ENCODE peak calls at places on chromosomes 16 and 17, in seven cellular contexts. G is fibroblast of lung, P is ACHN, A is AG09319, C is stomach, N is kidney epithelial cell, R is dorsolateral prefrontal cortex. F is an unnamed sample.

GRCh38 chr17:49901460-49902331 is 53.8 kb upstream of the TAC4 start:
- DNase-seq in A (no peak), C (no peak), P (no peak), R (no peak), N (no peak), G (no peak), F (no peak)

GRCh38 chr16:66928702-66929388 is 3.5 kb upstream of the RRAD start:
- DNase-seq in R (no peak), N (no peak), G (peak), C (no peak), P (peak), A (no peak), F (peak)

GRCh38 chr16:47888142-47888541 is 267.7 kb downstream of the ABCC12 start:
- DNase-seq in N (peak), A (no peak), C (no peak), P (peak), R (no peak), G (peak), F (peak)

GRCh38 chr16:87465306-87465705 is 27.5 kb downstream of the ZCCHC14 start:
- DNase-seq in R (no peak), G (peak), A (peak), P (peak), N (peak), C (peak), F (no peak)

GRCh38 chr17:61517843-61518606 is 65.8 kb downstream of the TBX4 start:
- DNase-seq in P (no peak), N (no peak), C (no peak), G (no peak), A (no peak), R (no peak), F (no peak)

GRCh38 chr17:78109489-78109761 is 19.1 kb downstream of the TMC6 start:
- DNase-seq in N (no peak), P (no peak), R (no peak), A (no peak), C (no peak), G (no peak), F (no peak)

GRCh38 chr17:2259769-2260536 is 43.6 kb downstream of the SMG6 start:
- DNase-seq in C (no peak), R (no peak), G (no peak), A (no peak), P (no peak), N (no peak), F (no peak)

GRCh38 chr16:54434859-54435258 is 148.3 kb upstream of the IRX3 start:
- DNase-seq in R (no peak), G (no peak), C (no peak), A (no peak), N (no peak), P (no peak), F (no peak)

GRCh38 chr17:21161498-21162393 is 35.0 kb downstream of the DHRS7B start:
- DNase-seq in P (no peak), G (peak), N (no peak), R (no peak), A (peak), C (no peak), F (no peak)

GRCh38 chr16:71474864-71475263 is 12.8 kb upstream of the ZNF23 start:
- DNase-seq in G (peak), R (no peak), P (peak), C (no peak), N (peak), A (peak), F (peak)

GRCh38 chr17:29251969-29252866 is 5.6 kb downstream of the CRYBA1 start:
- DNase-seq in R (no peak), G (peak), C (no peak), A (no peak), N (no peak), P (peak), F (peak)

GRCh38 chr17:77828749-77829539 is 129.6 kb upstream of the TNRC6C start:
- DNase-seq in G (no peak), N (no peak), R (no peak), P (no peak), A (no peak), C (no peak), F (no peak)